ENCODE peak calls at places on chromosome 14, in four cellular contexts. One of them, this sample, is unnamed.

GRCh38 chr14:69152181-69152943 is 557 bp downstream of the DCAF5 start:
- DNase-seq in right cardiac atrium: no peak
- DNase-seq in psoas muscle: no peak
- DNase-seq in activated gamma-delta T cell treated with anti-CD3 and anti-CD28 coated beads, Interleukin-2, amount 50 U/mL, for 16 hours: peak; percentile 28
- DNase-seq in this sample: peak; percentile 35

GRCh38 chr14:87205811-87206210 is 787.2 kb downstream of the GALC start:
- DNase-seq in right cardiac atrium: no peak
- DNase-seq in psoas muscle: no peak
- DNase-seq in activated gamma-delta T cell treated with anti-CD3 and anti-CD28 coated beads, Interleukin-2, amount 50 U/mL, for 16 hours: no peak
- DNase-seq in this sample: no peak

GRCh38 chr14:65255583-65256443 is 153.5 kb upstream of the MAX start:
- DNase-seq in right cardiac atrium: no peak
- DNase-seq in psoas muscle: no peak
- DNase-seq in activated gamma-delta T cell treated with anti-CD3 and anti-CD28 coated beads, Interleukin-2, amount 50 U/mL, for 16 hours: no peak
- DNase-seq in this sample: no peak

GRCh38 chr14:100889641-100890040 is 13.9 kb downstream of the RTL1 start:
- DNase-seq in right cardiac atrium: no peak
- DNase-seq in psoas muscle: no peak
- DNase-seq in activated gamma-delta T cell treated with anti-CD3 and anti-CD28 coated beads, Interleukin-2, amount 50 U/mL, for 16 hours: no peak
- DNase-seq in this sample: no peak

GRCh38 chr14:56216631-56217379 is 98.6 kb downstream of the PELI2 start:
- DNase-seq in right cardiac atrium: peak; percentile 71
- DNase-seq in psoas muscle: peak; percentile 48
- DNase-seq in activated gamma-delta T cell treated with anti-CD3 and anti-CD28 coated beads, Interleukin-2, amount 50 U/mL, for 16 hours: no peak
- DNase-seq in this sample: no peak

GRCh38 chr14:58160561-58160960 is 8.5 kb upstream of the ARMH4 start:
- DNase-seq in right cardiac atrium: no peak
- DNase-seq in psoas muscle: no peak
- DNase-seq in activated gamma-delta T cell treated with anti-CD3 and anti-CD28 coated beads, Interleukin-2, amount 50 U/mL, for 16 hours: no peak
- DNase-seq in this sample: no peak

GRCh38 chr14:22549981-22550670 is 38.9 kb downstream of the DAD1 start:
- DNase-seq in right cardiac atrium: no peak
- DNase-seq in psoas muscle: no peak
- DNase-seq in activated gamma-delta T cell treated with anti-CD3 and anti-CD28 coated beads, Interleukin-2, amount 50 U/mL, for 16 hours: peak; percentile 55
- DNase-seq in this sample: peak; percentile 78

GRCh38 chr14:71371711-71372396 is 464.6 kb downstream of the PCNX1 start:
- DNase-seq in right cardiac atrium: no peak
- DNase-seq in psoas muscle: no peak
- DNase-seq in activated gamma-delta T cell treated with anti-CD3 and anti-CD28 coated beads, Interleukin-2, amount 50 U/mL, for 16 hours: no peak
- DNase-seq in this sample: no peak

GRCh38 chr14:77212933-77213656 is 31.5 kb downstream of the TMEM63C start:
- DNase-seq in right cardiac atrium: no peak
- DNase-seq in psoas muscle: no peak
- DNase-seq in activated gamma-delta T cell treated with anti-CD3 and anti-CD28 coated beads, Interleukin-2, amount 50 U/mL, for 16 hours: no peak
- DNase-seq in this sample: no peak

GRCh38 chr14:95394981-95395737 is 75.5 kb upstream of the CLMN start:
- DNase-seq in right cardiac atrium: no peak
- DNase-seq in psoas muscle: no peak
- DNase-seq in activated gamma-delta T cell treated with anti-CD3 and anti-CD28 coated beads, Interleukin-2, amount 50 U/mL, for 16 hours: no peak
- DNase-seq in this sample: no peak

GRCh38 chr14:85336817-85337216 is 193.1 kb upstream of the FLRT2 start:
- DNase-seq in right cardiac atrium: no peak
- DNase-seq in psoas muscle: no peak
- DNase-seq in activated gamma-delta T cell treated with anti-CD3 and anti-CD28 coated beads, Interleukin-2, amount 50 U/mL, for 16 hours: no peak
- DNase-seq in this sample: no peak

GRCh38 chr14:89466939-89467338 is 49.9 kb upstream of the FOXN3 start:
- DNase-seq in right cardiac atrium: peak; percentile 82
- DNase-seq in psoas muscle: peak; percentile 57
- DNase-seq in activated gamma-delta T cell treated with anti-CD3 and anti-CD28 coated beads, Interleukin-2, amount 50 U/mL, for 16 hours: no peak
- DNase-seq in this sample: no peak

GRCh38 chr14:88791629-88792571 is 853 bp downstream of the EML5 start:
- DNase-seq in right cardiac atrium: peak; percentile 58
- DNase-seq in psoas muscle: peak; percentile 16
- DNase-seq in activated gamma-delta T cell treated with anti-CD3 and anti-CD28 coated beads, Interleukin-2, amount 50 U/mL, for 16 hours: no peak
- DNase-seq in this sample: peak; percentile 2

GRCh38 chr14:83867871-83868270 is 1662.1 kb upstream of the FLRT2 start:
- DNase-seq in right cardiac atrium: peak; percentile 54
- DNase-seq in psoas muscle: no peak
- DNase-seq in activated gamma-delta T cell treated with anti-CD3 and anti-CD28 coated beads, Interleukin-2, amount 50 U/mL, for 16 hours: no peak
- DNase-seq in this sample: no peak

GRCh38 chr14:50797250-50798047 is 33.5 kb downstream of the NIN start:
- DNase-seq in right cardiac atrium: no peak
- DNase-seq in psoas muscle: no peak
- DNase-seq in activated gamma-delta T cell treated with anti-CD3 and anti-CD28 coated beads, Interleukin-2, amount 50 U/mL, for 16 hours: no peak
- DNase-seq in this sample: no peak

GRCh38 chr14:91843437-91843836 is 23.9 kb downstream of the TC2N start:
- DNase-seq in right cardiac atrium: no peak
- DNase-seq in psoas muscle: no peak
- DNase-seq in activated gamma-delta T cell treated with anti-CD3 and anti-CD28 coated beads, Interleukin-2, amount 50 U/mL, for 16 hours: no peak
- DNase-seq in this sample: no peak

GRCh38 chr14:74302160-74302628 is 540 bp downstream of the ABCD4 start:
- DNase-seq in right cardiac atrium: no peak
- DNase-seq in psoas muscle: no peak
- DNase-seq in activated gamma-delta T cell treated with anti-CD3 and anti-CD28 coated beads, Interleukin-2, amount 50 U/mL, for 16 hours: no peak
- DNase-seq in this sample: no peak

GRCh38 chr14:100263141-100263540 is 24.2 kb downstream of the YY1 start:
- DNase-seq in right cardiac atrium: no peak
- DNase-seq in psoas muscle: no peak
- DNase-seq in activated gamma-delta T cell treated with anti-CD3 and anti-CD28 coated beads, Interleukin-2, amount 50 U/mL, for 16 hours: no peak
- DNase-seq in this sample: no peak

GRCh38 chr14:60862283-60862682 is 118.6 kb downstream of the TRMT5 start:
- DNase-seq in right cardiac atrium: no peak
- DNase-seq in psoas muscle: no peak
- DNase-seq in activated gamma-delta T cell treated with anti-CD3 and anti-CD28 coated beads, Interleukin-2, amount 50 U/mL, for 16 hours: no peak
- DNase-seq in this sample: no peak